ENCODE peak calls at places on chromosomes 2 and 18, in ten cellular contexts. I is A549, L is HCT116, S is SK-N-SH, Y is HepG2, X is GM12878, T is WTC11, W is K562, B is NB4, Q is endothelial cell of umbilical vein. U is an unnamed sample.

GRCh38 chr2:207676827-207677354 is 34.5 kb upstream of the CCNYL1 start:
- DNase-seq in S (no peak), W (no peak), X (no peak), I (peak), T (no peak), Q (peak), B (no peak), Y (peak), L (no peak), U (no peak)

GRCh38 chr2:25817006-25817405 is 61.3 kb downstream of the ASXL2 start:
- DNase-seq in B (no peak), S (no peak), T (no peak), W (no peak), Q (no peak), X (no peak), Y (no peak), I (no peak), L (no peak), U (no peak)

GRCh38 chr2:238077292-238077691 is 16.5 kb downstream of the SCLY start:
- DNase-seq in S (no peak), X (no peak), B (no peak), L (no peak), Y (no peak), I (no peak), T (no peak), W (no peak), Q (no peak), U (no peak)

GRCh38 chr2:203852760-203853159 is 14.8 kb upstream of the CTLA4 start:
- DNase-seq in I (no peak), T (no peak), X (no peak), L (no peak), Q (no peak), B (no peak), S (no peak), W (no peak), Y (no peak), U (no peak)

GRCh38 chr2:148989882-148990493 is 48.5 kb upstream of the LYPD6B start:
- DNase-seq in W (peak), Q (peak), B (peak), S (peak), I (peak), T (peak), L (peak), X (peak), Y (peak), U (no peak)

GRCh38 chr2:241946306-241947003 is 76.9 kb downstream of the RTP5 start:
- DNase-seq in I (no peak), L (no peak), Y (no peak), W (no peak), Q (no peak), X (no peak), T (no peak), B (no peak), S (no peak), U (no peak)

GRCh38 chr2:18829331-18829902 is 240.0 kb upstream of the NT5C1B start:
- DNase-seq in T (no peak), S (no peak), B (no peak), Q (peak), X (no peak), I (peak), L (no peak), Y (peak), W (no peak), U (no peak)

GRCh38 chr2:72300147-72300684 is 152.6 kb upstream of the CYP26B1 start:
- DNase-seq in I (no peak), Y (no peak), Q (no peak), S (no peak), T (no peak), W (no peak), B (no peak), X (no peak), L (no peak), U (no peak)

GRCh38 chr2:185736210-185736609 is 2.4 kb upstream of the FSIP2 start:
- DNase-seq in B (no peak), X (no peak), L (no peak), Q (no peak), Y (no peak), S (no peak), T (no peak), W (no peak), I (no peak), U (no peak)

GRCh38 chr2:55482186-55482945 is 37.2 kb upstream of the CFAP36 start:
- DNase-seq in S (peak), T (no peak), W (no peak), B (no peak), Y (no peak), I (peak), X (no peak), L (no peak), Q (peak), U (no peak)

GRCh38 chr2:66440692-66441091 is 5.8 kb downstream of the MEIS1 start:
- DNase-seq in S (no peak), B (no peak), X (no peak), T (no peak), W (no peak), I (no peak), L (no peak), Y (no peak), Q (peak), U (no peak)

GRCh38 chr2:16224298-16225045 is 284.1 kb downstream of the MYCN start:
- DNase-seq in X (no peak), Q (no peak), L (no peak), B (no peak), Y (no peak), T (no peak), S (peak), W (no peak), I (no peak), U (no peak)

GRCh38 chr2:43397411-43397810 is 171.0 kb upstream of the ZFP36L2 start:
- DNase-seq in Q (no peak), X (no peak), W (no peak), S (no peak), T (no peak), Y (no peak), L (no peak), B (no peak), I (no peak), U (no peak)
- TF ChIP-seq MAX in Q (no peak), X (no peak), W (no peak), S (no peak), T (no peak), Y (no peak), L (no peak), B (no peak), I (no peak), U (no peak)

GRCh38 chr18:5890606-5891360 is 4.5 kb downstream of the TMEM200C start:
- DNase-seq in I (peak), S (peak), X (no peak), L (no peak), W (no peak), Y (peak), B (no peak), Q (peak), T (peak), U (peak)
- TF ChIP-seq MAX in I (no peak), S (no peak), X (no peak), L (no peak), W (no peak), Y (peak), B (no peak), Q (no peak), T (no peak), U (no peak)

DNA sequence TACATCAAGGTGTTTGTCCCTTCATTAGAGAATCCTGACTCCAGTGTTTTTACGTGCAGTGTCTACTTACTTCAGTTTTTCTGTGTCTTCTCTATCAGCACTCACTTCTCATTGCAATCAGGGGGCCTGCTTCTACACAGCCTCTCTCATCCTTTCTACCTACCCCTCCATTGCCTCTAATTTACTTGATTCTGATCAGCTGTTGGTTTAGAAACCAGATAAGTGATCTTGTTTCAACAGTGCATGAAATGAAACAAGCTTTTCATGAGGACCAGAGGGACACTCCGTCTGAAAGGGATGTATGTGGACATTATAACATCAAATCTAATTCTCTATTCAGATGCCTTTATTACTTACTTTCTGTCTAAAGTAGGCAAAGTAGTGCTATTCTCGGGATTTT is 136.9 kb downstream of the PRKCE start:
- DNase-seq in Y (no peak), L (no peak), Q (no peak), X (no peak), T (no peak), B (no peak), S (peak), I (no peak), W (no peak), U (no peak)
- TF ChIP-seq MAX in Y (no peak), L (no peak), Q (no peak), X (no peak), T (no peak), B (no peak), S (no peak), I (no peak), W (no peak), U (no peak)

GRCh38 chr2:216735661-216736060 is 40.3 kb upstream of the IGFBP5 start:
- DNase-seq in S (peak), Y (no peak), I (no peak), B (no peak), Q (no peak), T (no peak), X (no peak), W (no peak), L (no peak), U (no peak)
- TF ChIP-seq MAX in S (no peak), Y (no peak), I (no peak), B (no peak), Q (no peak), T (no peak), X (no peak), W (no peak), L (no peak), U (no peak)

DNA sequence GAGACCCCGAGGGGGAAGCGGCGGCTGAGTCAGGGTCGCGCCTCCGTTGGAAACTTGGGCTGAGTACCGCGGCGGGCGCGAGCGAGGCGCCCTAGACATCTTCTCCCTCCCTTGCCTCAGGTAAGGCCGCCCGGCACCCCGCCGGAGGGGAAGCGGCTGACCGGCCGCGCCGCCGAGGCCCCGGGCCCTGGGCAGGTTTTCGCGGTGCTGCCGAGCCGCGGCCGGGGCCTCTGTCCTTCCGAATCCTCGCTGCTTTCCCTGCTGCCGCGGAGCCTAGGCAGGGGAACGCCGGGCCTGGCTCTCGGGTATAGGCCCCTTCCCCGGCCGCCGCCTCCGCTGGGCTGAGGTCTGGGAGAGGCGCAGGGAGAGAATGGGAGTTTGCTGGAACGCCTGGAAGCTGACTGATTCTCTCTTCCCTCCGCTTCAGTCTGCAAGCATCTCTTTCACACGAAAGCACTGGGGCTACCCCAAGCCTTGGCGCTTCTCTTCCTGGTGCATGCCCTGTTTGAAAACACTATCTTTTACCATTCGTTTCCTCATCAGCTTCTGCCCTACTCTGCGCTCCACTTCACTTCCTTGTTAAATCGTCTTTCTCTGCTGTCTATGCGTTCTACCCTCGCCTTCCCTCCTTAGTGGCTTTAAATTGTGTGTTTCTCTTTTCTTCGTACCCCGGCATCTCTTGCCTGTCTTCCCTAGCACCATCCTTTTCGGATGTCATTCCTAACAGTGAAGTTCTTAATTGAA is 652 bp downstream of the PPM1B start:
- DNase-seq in B (peak), T (peak), I (peak), L (no peak), X (peak), W (peak), Y (peak), S (peak), Q (peak), U (no peak)
- TF ChIP-seq MAX in B (peak), T (no peak), I (no peak), L (no peak), X (no peak), W (peak), Y (no peak), S (no peak), Q (no peak), U (no peak)

GRCh38 chr2:99879481-99879880 is 262.9 kb downstream of the AFF3 start:
- DNase-seq in Y (no peak), X (no peak), Q (peak), S (no peak), I (no peak), W (no peak), T (no peak), L (no peak), B (no peak), U (no peak)

GRCh38 chr2:99877963-99878362 is 264.4 kb downstream of the AFF3 start:
- DNase-seq in L (no peak), Q (no peak), I (no peak), Y (no peak), S (no peak), X (no peak), W (no peak), T (no peak), B (peak), U (no peak)

GRCh38 chr2:99880148-99880983 is 262.0 kb downstream of the AFF3 start:
- DNase-seq in W (no peak), T (no peak), Y (no peak), L (no peak), Q (peak), B (no peak), I (no peak), X (no peak), S (peak), U (no peak)

GRCh38 chr2:99876956-99877355 is 265.4 kb downstream of the AFF3 start:
- DNase-seq in S (no peak), Y (no peak), W (no peak), X (no peak), B (no peak), L (no peak), Q (no peak), T (no peak), I (no peak), U (no peak)

GRCh38 chr2:99878951-99879350 is 263.4 kb downstream of the AFF3 start:
- DNase-seq in T (no peak), W (no peak), L (no peak), Q (peak), S (no peak), Y (no peak), I (no peak), B (no peak), X (no peak), U (no peak)
- TF ChIP-seq MAX in T (no peak), W (no peak), L (no peak), Q (no peak), S (no peak), Y (no peak), I (no peak), B (no peak), X (no peak), U (no peak)

GRCh38 chr18:2692508-2692907 is 37.0 kb downstream of the SMCHD1 start:
- DNase-seq in L (no peak), Q (no peak), Y (no peak), B (no peak), S (no peak), X (no peak), W (no peak), I (no peak), T (no peak), U (no peak)
- TF ChIP-seq MAX in L (no peak), Q (no peak), Y (no peak), B (no peak), S (no peak), X (no peak), W (no peak), I (no peak), T (no peak), U (no peak)

DNA sequence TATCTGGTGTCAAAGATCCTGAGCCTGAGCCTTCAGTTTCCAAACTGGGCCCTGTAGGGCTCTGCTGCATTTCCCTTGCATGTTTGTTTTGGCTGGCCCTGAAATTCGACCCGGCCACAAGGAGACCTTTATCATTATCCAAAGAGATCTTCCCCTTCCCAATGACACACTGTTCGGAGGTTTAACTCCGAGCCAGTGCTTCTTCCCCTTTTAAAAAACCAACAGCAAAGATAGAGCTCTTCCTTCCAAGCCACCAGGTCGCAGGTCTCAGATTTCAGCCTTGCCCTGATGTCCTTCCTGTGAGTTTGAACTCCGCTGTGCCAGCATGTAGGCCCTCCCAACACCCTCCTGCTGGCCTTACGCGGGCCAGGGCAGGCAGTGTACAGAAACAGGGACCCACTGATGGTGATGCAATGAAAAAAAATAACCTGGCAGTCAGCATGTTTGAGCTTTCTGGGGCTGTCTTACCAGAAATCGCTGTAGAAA is 53.1 kb downstream of the FECH start:
- DNase-seq in L (no peak), I (no peak), B (no peak), T (peak), Y (peak), S (peak), X (no peak), Q (no peak), W (no peak), U (peak)
- TF ChIP-seq MAX in L (no peak), I (no peak), B (no peak), T (no peak), Y (no peak), S (no peak), X (no peak), Q (no peak), W (no peak), U (no peak)

GRCh38 chr2:134410006-134410405 is 156.1 kb downstream of the MGAT5 start:
- DNase-seq in I (no peak), Y (no peak), X (no peak), B (no peak), Q (no peak), T (no peak), S (no peak), W (no peak), L (no peak), U (no peak)
- TF ChIP-seq MAX in I (no peak), Y (no peak), X (no peak), B (no peak), Q (no peak), T (no peak), S (no peak), W (no peak), L (no peak), U (no peak)